ENCODE peak calls at places on chromosomes 13 and 19, in ten cellular contexts. F is pancreas; M is CD8-positive, alpha-beta T cell; T is thyroid gland; L is kidney epithelial cell; X is adrenal gland; O is right lobe of liver; G is left lung; E is mammary epithelial cell; D is HepG2. S is an unnamed sample.

GRCh38 chr19:41323430-41324125 is 13.6 kb downstream of the CCDC97 start:
- DNase-seq in F (no peak), M (no peak), T (peak), L (peak), X (peak), O (no peak), G (peak), E (no peak), D (peak), S (peak)

GRCh38 chr19:5250127-5250659 is 90.4 kb downstream of the PTPRS start:
- DNase-seq in F (peak), M (no peak), T (peak), L (no peak), X (peak), O (no peak), G (no peak), E (no peak), D (no peak), S (no peak)

GRCh38 chr19:33860691-33861090 is 64.0 kb downstream of the KCTD15 start:
- DNase-seq in F (no peak), M (no peak), T (no peak), L (no peak), X (no peak), O (no peak), G (no peak), E (no peak), D (no peak), S (no peak)

GRCh38 chr19:52694921-52695320 is 39.9 kb downstream of the ZNF611 start:
- DNase-seq in F (no peak), M (no peak), T (no peak), L (no peak), X (no peak), O (no peak), G (no peak), E (no peak), D (no peak), S (no peak)

GRCh38 chr13:21683034-21683733 is 12.3 kb downstream of the FGF9 start:
- DNase-seq in F (no peak), M (no peak), T (no peak), L (peak), X (peak), O (no peak), G (no peak), E (peak), D (no peak), S (peak)

GRCh38 chr19:47432499-47432898 is 13.2 kb upstream of the MEIS3 start:
- DNase-seq in F (no peak), M (no peak), T (no peak), L (no peak), X (no peak), O (no peak), G (no peak), E (no peak), D (no peak), S (no peak)

GRCh38 chr19:50909240-50910070 is 1.7 kb downstream of the KLK4 start:
- DNase-seq in F (peak), M (no peak), T (peak), L (no peak), X (peak), O (no peak), G (no peak), E (peak), D (peak), S (no peak)

GRCh38 chr19:16883518-16883917 is 5.3 kb upstream of the F2RL3 start:
- DNase-seq in F (no peak), M (no peak), T (no peak), L (no peak), X (no peak), O (no peak), G (no peak), E (peak), D (no peak), S (no peak)

GRCh38 chr13:35978607-35979316 is 152.4 kb downstream of the DCLK1 start:
- DNase-seq in F (no peak), M (no peak), T (peak), L (no peak), X (peak), O (no peak), G (no peak), E (peak), D (peak), S (no peak)

GRCh38 chr13:79589605-79590511 is 108.9 kb downstream of the NDFIP2 start:
- DNase-seq in F (no peak), M (no peak), T (no peak), L (no peak), X (no peak), O (no peak), G (no peak), E (peak), D (no peak), S (no peak)

GRCh38 chr13:83940742-83941141 is 58.5 kb upstream of the SLITRK1 start:
- DNase-seq in F (no peak), M (no peak), T (no peak), L (no peak), X (no peak), O (no peak), G (no peak), E (peak), D (no peak), S (no peak)

GRCh38 chr13:99464441-99464949 is 36.8 kb upstream of the TM9SF2 start:
- DNase-seq in F (no peak), M (no peak), T (no peak), L (no peak), X (no peak), O (no peak), G (no peak), E (no peak), D (no peak), S (peak)

GRCh38 chr19:46609511-46610412 is 8.6 kb downstream of the CALM3 start:
- DNase-seq in F (no peak), M (no peak), T (peak), L (no peak), X (no peak), O (peak), G (peak), E (no peak), D (no peak), S (no peak)

GRCh38 chr13:38944219-38944618 is 46.4 kb downstream of the STOML3 start:
- DNase-seq in F (no peak), M (no peak), T (no peak), L (no peak), X (no peak), O (no peak), G (no peak), E (no peak), D (no peak), S (no peak)

GRCh38 chr19:42052241-42052863 is 17.7 kb downstream of the GRIK5 start:
- DNase-seq in F (no peak), M (no peak), T (no peak), L (no peak), X (no peak), O (no peak), G (no peak), E (peak), D (no peak), S (no peak)

GRCh38 chr19:1395194-1396018 is 5.9 kb downstream of the GAMT start:
- DNase-seq in F (peak), M (no peak), T (no peak), L (no peak), X (no peak), O (peak), G (no peak), E (no peak), D (no peak), S (no peak)

GRCh38 chr19:13099073-13099999 is 3.3 kb downstream of the LYL1 start:
- DNase-seq in F (no peak), M (peak), T (peak), L (no peak), X (no peak), O (peak), G (peak), E (no peak), D (no peak), S (no peak)

GRCh38 chr19:34416021-34416545 is 11.9 kb downstream of the PDCD2L start:
- DNase-seq in F (no peak), M (no peak), T (no peak), L (no peak), X (no peak), O (no peak), G (no peak), E (no peak), D (no peak), S (no peak)

GRCh38 chr13:73341748-73342147 is 282.9 kb downstream of the KLF5 start:
- DNase-seq in F (no peak), M (no peak), T (no peak), L (no peak), X (no peak), O (no peak), G (no peak), E (no peak), D (no peak), S (peak)

DNA sequence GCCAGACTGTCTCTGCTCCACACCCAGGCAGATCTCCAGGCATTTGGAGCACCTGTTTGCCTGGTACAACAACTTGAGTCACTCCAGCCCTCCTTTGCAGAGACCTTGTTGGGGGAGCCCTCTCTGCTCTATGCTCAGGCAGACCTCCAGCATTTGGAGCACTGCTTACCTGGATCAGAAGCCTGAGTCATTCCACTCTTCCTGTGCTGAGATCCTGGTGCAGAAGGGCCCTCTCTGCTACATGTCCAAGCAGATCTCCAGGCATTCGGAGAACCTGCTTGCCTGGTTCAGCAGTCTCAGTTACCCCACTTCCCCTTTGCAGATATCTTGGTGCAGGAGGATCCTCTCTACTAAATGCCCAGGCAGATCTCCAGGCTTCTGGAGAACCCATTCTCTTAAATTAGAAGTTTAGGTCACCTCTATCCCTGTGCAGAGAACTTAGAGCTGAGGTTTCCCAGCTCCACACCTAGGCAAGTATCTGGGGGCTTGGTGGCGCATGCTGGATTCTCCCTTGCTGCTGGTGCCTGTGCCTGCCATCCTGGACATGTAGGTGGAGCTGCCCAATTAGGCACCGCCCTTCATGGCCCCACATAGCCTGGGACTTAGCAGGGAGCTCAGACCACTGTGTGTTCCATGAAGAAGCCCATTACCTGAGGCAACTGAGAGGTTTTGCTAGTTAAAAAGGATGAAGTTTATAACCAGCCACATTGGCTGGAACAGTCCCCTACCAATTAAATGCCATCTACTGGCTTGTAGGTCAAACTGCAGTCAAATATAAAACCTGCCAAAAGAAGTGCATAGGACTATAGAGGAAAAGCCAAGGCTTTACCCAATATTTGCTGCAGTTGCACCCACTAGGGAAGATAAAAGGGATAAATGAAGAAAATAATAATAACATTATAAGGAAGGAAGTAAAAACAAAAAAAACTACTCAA is 97.6 kb upstream of the SLITRK6 start:
- DNase-seq in F (no peak), M (no peak), T (no peak), L (no peak), X (no peak), O (no peak), G (no peak), E (peak), D (no peak), S (no peak)
- TF ChIP-seq CTCF in F (no peak), M (no peak), T (no peak), L (peak), X (no peak), O (peak), G (no peak), E (peak), D (peak), S (no peak)

DNA sequence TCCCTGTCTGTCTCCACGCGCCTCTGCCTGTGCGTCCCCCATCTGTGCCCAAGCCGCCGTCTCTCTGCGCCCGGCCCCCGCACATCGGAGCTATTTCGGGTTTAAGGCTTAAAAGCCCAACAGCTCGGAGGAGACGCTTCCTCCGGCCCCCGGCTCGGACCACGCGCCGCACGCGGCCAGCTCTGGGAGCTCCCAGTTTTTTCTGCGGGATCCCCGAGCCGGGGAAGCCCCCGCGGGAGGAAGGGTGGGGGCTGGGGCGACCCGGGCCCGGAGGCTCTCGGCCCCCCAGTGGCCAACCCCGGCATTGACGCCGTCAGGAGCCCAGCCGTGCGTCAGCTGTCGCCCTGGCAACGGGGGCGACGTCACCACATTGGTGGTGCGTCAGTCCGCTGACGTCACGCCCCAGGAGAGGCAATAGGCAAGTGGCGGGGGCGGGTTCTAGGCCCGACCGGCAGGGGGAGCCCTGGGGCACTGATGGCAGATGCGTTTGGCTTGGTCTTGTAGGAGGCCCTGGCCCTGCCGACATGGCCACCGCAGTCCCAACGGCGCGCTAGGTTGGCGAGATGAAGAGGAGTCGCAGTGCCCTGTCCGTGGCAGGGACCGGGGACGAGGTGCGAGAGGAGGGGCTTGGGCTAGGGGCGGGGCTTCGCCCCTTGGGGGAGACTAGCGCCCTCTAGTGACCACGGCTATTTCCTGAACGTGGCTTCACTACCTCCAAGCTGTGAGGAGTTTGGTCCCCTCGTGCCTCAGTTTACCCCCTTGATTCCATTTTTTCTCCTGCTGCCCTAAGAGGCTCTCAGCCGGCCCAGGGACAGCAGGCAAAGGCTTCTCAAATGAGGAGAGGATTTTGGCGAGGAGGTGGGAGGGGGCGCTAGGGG is 3.7 kb upstream of the PDE4A start:
- DNase-seq in F (peak), M (peak), T (peak), L (no peak), X (peak), O (peak), G (peak), E (peak), D (peak), S (no peak)
- H3K4me3 ChIP-seq in F (peak), M (peak), T (no peak), L (peak), X (peak), O (peak), G (peak), E (peak), D (peak), S (peak)

GRCh38 chr19:18814063-18814462 is 17.7 kb upstream of the UPF1 start:
- DNase-seq in F (no peak), M (no peak), T (no peak), L (no peak), X (no peak), O (no peak), G (no peak), E (no peak), D (no peak), S (no peak)
- TF ChIP-seq CTCF in F (no peak), M (no peak), T (no peak), L (no peak), X (no peak), O (no peak), G (no peak), E (no peak), D (peak), S (peak)

GRCh38 chr13:24678151-24678550 is 2.1 kb upstream of the ATP12A start:
- DNase-seq in F (no peak), M (no peak), T (no peak), L (no peak), X (no peak), O (no peak), G (no peak), E (no peak), D (no peak), S (no peak)

GRCh38 chr13:24680258-24680920 is at the start of gene ATP12A:
- DNase-seq in F (peak), M (no peak), T (peak), L (no peak), X (no peak), O (no peak), G (no peak), E (peak), D (no peak), S (no peak)

GRCh38 chr13:24681930-24682329 is 1.7 kb downstream of the ATP12A start:
- DNase-seq in F (no peak), M (no peak), T (no peak), L (no peak), X (no peak), O (no peak), G (no peak), E (no peak), D (no peak), S (no peak)

GRCh38 chr13:24680921-24681585 is 845 bp downstream of the ATP12A start:
- DNase-seq in F (no peak), M (no peak), T (no peak), L (no peak), X (no peak), O (no peak), G (no peak), E (no peak), D (no peak), S (no peak)

DNA sequence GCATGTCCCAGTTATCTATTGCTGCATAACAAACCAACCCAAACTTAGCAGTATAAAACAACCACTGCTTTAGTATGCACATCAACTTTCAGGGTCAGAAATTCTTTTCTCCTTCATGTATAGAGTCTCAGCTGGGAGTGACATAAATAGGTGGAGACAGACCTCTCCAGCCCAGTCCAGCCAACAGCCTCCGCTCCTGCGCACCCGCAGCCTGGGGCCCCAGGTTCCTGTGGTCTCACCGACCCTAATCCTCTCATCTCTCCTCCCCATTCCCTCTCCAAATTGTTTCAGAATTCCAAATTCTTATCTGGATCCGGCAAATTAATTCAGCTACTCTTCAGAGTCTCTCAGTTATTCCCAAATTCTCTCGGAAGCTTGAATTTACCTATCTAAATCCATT is 522 bp upstream of the ATP12A start:
- DNase-seq in F (no peak), M (no peak), T (no peak), L (no peak), X (no peak), O (no peak), G (no peak), E (no peak), D (no peak), S (no peak)
- H3K4me3 ChIP-seq in F (no peak), M (peak), T (no peak), L (no peak), X (no peak), O (no peak), G (no peak), E (peak), D (no peak), S (no peak)

GRCh38 chr19:48807590-48808308 is 3.1 kb downstream of the BCAT2 start:
- DNase-seq in F (no peak), M (no peak), T (no peak), L (no peak), X (no peak), O (peak), G (no peak), E (no peak), D (peak), S (no peak)
- TF ChIP-seq CTCF in F (no peak), M (no peak), T (no peak), L (no peak), X (no peak), O (no peak), G (no peak), E (no peak), D (peak), S (no peak)

S was measured in BJ.